ENCODE peak calls at places on chromosomes 6 and 20, in five cellular contexts. H is cardiac septum, A is lower lobe of right lung, C is left lung, E is M059J. D is an unnamed sample.

GRCh38 chr20:37558779-37559178 is 31.1 kb upstream of the BLCAP start:
- DNase-seq in E (no peak), C (no peak), A (no peak), H (no peak), D (no peak)

GRCh38 chr6:31418251-31418650 is 14.9 kb downstream of the MICA start:
- DNase-seq in E (peak; percentile 34), C (no peak), A (no peak), H (no peak), D (no peak)

GRCh38 chr6:161596807-161597505 is 323.1 kb upstream of the AGPAT4 start:
- DNase-seq in E (no peak), C (no peak), H (no peak), A (no peak), D (no peak)

GRCh38 chr20:48910360-48910781 is 11.1 kb upstream of the ARFGEF2 start:
- DNase-seq in A (no peak), H (no peak), E (peak; percentile 69), C (no peak), D (peak; percentile 44)

GRCh38 chr20:208937-209566 is 18.0 kb upstream of the DEFB129 start:
- DNase-seq in C (no peak), A (no peak), H (no peak), E (peak; percentile 76), D (peak; percentile 71)

GRCh38 chr6:13395272-13396237 is 67.2 kb upstream of the TBC1D7 start:
- DNase-seq in H (no peak), E (peak; percentile 77), C (peak; percentile 78), A (peak; percentile 79), D (peak; percentile 68)

GRCh38 chr20:62364911-62365736 is 2.0 kb downstream of the LAMA5 start:
- DNase-seq in A (peak; percentile 81), C (peak; percentile 69), E (peak; percentile 52), H (peak; percentile 83), D (peak; percentile 56)

GRCh38 chr20:57403216-57403615 is 12.0 kb downstream of the RBM38 start:
- DNase-seq in A (peak; percentile 35), C (no peak), H (no peak), E (no peak), D (no peak)

GRCh38 chr6:72873438-72873837 is 251.6 kb downstream of the KCNQ5 start:
- DNase-seq in H (no peak), A (no peak), C (no peak), E (no peak), D (no peak)

GRCh38 chr6:166308769-166309589 is 787 bp upstream of the PRR18 start:
- DNase-seq in A (no peak), E (no peak), C (no peak), H (no peak), D (no peak)

GRCh38 chr20:13302647-13303425 is 81.8 kb downstream of the ISM1 start:
- DNase-seq in A (no peak), E (peak; percentile 39), H (no peak), C (no peak), D (peak; percentile 66)

GRCh38 chr6:138909975-138910374 is 78.1 kb downstream of the REPS1 start:
- DNase-seq in E (no peak), H (no peak), A (no peak), C (no peak), D (no peak)

GRCh38 chr6:42045538-42046460 is 4.5 kb upstream of the TAF8 start:
- DNase-seq in A (peak; percentile 97), C (peak; percentile 91), E (peak; percentile 92), H (peak; percentile 94), D (peak; percentile 87)

GRCh38 chr6:7770601-7771000 is 44.7 kb downstream of the BMP6 start:
- DNase-seq in E (no peak), H (no peak), C (no peak), A (no peak), D (no peak)

GRCh38 chr6:47420394-47421371 is 56.9 kb upstream of the CD2AP start:
- DNase-seq in A (no peak), C (no peak), H (no peak), E (peak; percentile 28), D (peak; percentile 17)

GRCh38 chr20:41205313-41205712 is 68.0 kb downstream of the PLCG1 start:
- DNase-seq in H (no peak), C (no peak), E (no peak), A (no peak), D (peak; percentile 46)

GRCh38 chr6:36599791-36600209 is 5.6 kb downstream of the SRSF3 start:
- DNase-seq in A (peak; percentile 56), H (no peak), C (no peak), E (no peak), D (peak; percentile 38)

GRCh38 chr20:49207071-49207470 is 12.1 kb upstream of the DDX27 start:
- DNase-seq in C (no peak), E (peak; percentile 26), H (no peak), A (no peak), D (no peak)

GRCh38 chr6:151254451-151255081 is 14.8 kb downstream of the AKAP12 start:
- DNase-seq in C (no peak), H (no peak), A (no peak), E (peak; percentile 76), D (peak; percentile 46)

GRCh38 chr6:11242709-11243108 is 10.2 kb upstream of the NEDD9 start:
- DNase-seq in C (no peak), A (no peak), H (no peak), E (no peak), D (no peak)

GRCh38 chr20:63309261-63310071 is 16.5 kb downstream of the COL20A1 start:
- DNase-seq in H (no peak), A (no peak), E (no peak), C (no peak), D (peak; percentile 41)

GRCh38 chr6:112946051-112946450 is 598.9 kb downstream of the RFPL4B start:
- DNase-seq in E (peak; percentile 82), C (no peak), A (no peak), H (no peak), D (peak; percentile 78)

GRCh38 chr6:66897576-66897975 is 1190.5 kb upstream of the EYS start:
- DNase-seq in E (peak; percentile 68), C (no peak), H (no peak), A (no peak), D (peak; percentile 33)

GRCh38 chr6:110490110-110490509 is 13.7 kb upstream of the SLC22A16 start:
- DNase-seq in E (no peak), H (no peak), A (no peak), C (no peak), D (no peak)

GRCh38 chr6:123316733-123317323 is 319.9 kb downstream of the TRDN start:
- DNase-seq in E (peak; percentile 14), H (no peak), C (no peak), A (no peak), D (peak; percentile 1)

GRCh38 chr6:106750146-106750900 is 120.9 kb downstream of the QRSL1 start:
- DNase-seq in A (no peak), H (no peak), E (peak; percentile 18), C (no peak), D (no peak)

GRCh38 chr6:43060755-43061633 is 1.6 kb downstream of the KLC4 start:
- DNase-seq in E (no peak), A (no peak), H (no peak), C (no peak), D (no peak)

GRCh38 chr6:15341311-15341710 is 95.4 kb downstream of the JARID2 start:
- DNase-seq in E (peak; percentile 91), H (no peak), C (no peak), A (no peak), D (peak; percentile 61)

GRCh38 chr6:158002951-158003853 is 21.5 kb downstream of the SYNJ2 start:
- DNase-seq in C (peak; percentile 64), A (peak; percentile 30), E (peak; percentile 99), H (peak; percentile 81), D (peak; percentile 97)

GRCh38 chr20:3430376-3431069 is 23.1 kb upstream of the DNAAF9 start:
- DNase-seq in H (no peak), A (no peak), E (no peak), C (no peak), D (no peak)

GRCh38 chr20:14553774-14554524 is 216.5 kb upstream of the FLRT3 start:
- DNase-seq in H (no peak), A (no peak), E (peak; percentile 4), C (no peak), D (no peak)

GRCh38 chr6:66964216-66964615 is 1257.2 kb upstream of the EYS start:
- DNase-seq in H (no peak), A (no peak), E (peak; percentile 73), C (no peak), D (no peak)